ENCODE peak calls at places on chromosome 14, in seven cellular contexts. One of them, this sample, is unnamed.

GRCh38 chr14:54322668-54323380 is 74.0 kb upstream of the CDKN3 start:
- DNase-seq in mesendoderm: no peak
- DNase-seq in trophoblast cell: no peak
- DNase-seq in H9: no peak
- DNase-seq in IMR-90: no peak
- DNase-seq in mesenchymal stem cell: no peak
- DNase-seq in H1: no peak
- DNase-seq in this sample: no peak

GRCh38 chr14:24296341-24297157 is 3.0 kb downstream of the DHRS1 start:
- DNase-seq in mesendoderm: peak; percentile 97
- DNase-seq in trophoblast cell: peak; percentile 84
- DNase-seq in H9: peak; percentile 68
- DNase-seq in IMR-90: peak; percentile 97
- DNase-seq in mesenchymal stem cell: peak; percentile 96
- DNase-seq in H1: peak; percentile 62
- DNase-seq in this sample: peak; percentile 40

GRCh38 chr14:75854247-75854799 is 127.5 kb downstream of the TGFB3 start:
- DNase-seq in mesendoderm: no peak
- DNase-seq in trophoblast cell: no peak
- DNase-seq in H9: no peak
- DNase-seq in IMR-90: no peak
- DNase-seq in mesenchymal stem cell: no peak
- DNase-seq in H1: no peak
- DNase-seq in this sample: no peak

GRCh38 chr14:99174920-99175319 is 97.1 kb downstream of the BCL11B start:
- DNase-seq in mesendoderm: no peak
- DNase-seq in trophoblast cell: no peak
- DNase-seq in H9: no peak
- DNase-seq in IMR-90: no peak
- DNase-seq in mesenchymal stem cell: no peak
- DNase-seq in H1: no peak
- DNase-seq in this sample: no peak

GRCh38 chr14:88919502-88919901 is 95.1 kb downstream of the TTC8 start:
- DNase-seq in mesendoderm: peak; percentile 1
- DNase-seq in trophoblast cell: peak; percentile 36
- DNase-seq in H9: no peak
- DNase-seq in IMR-90: no peak
- DNase-seq in mesenchymal stem cell: no peak
- DNase-seq in H1: no peak
- DNase-seq in this sample: no peak

GRCh38 chr14:85595981-85596380 is 66.0 kb downstream of the FLRT2 start:
- DNase-seq in mesendoderm: no peak
- DNase-seq in trophoblast cell: no peak
- DNase-seq in H9: no peak
- DNase-seq in IMR-90: no peak
- DNase-seq in mesenchymal stem cell: no peak
- DNase-seq in H1: no peak
- DNase-seq in this sample: no peak

GRCh38 chr14:25308244-25308643 is 258.3 kb upstream of the STXBP6 start:
- DNase-seq in mesendoderm: peak; percentile 85
- DNase-seq in trophoblast cell: no peak
- DNase-seq in H9: peak; percentile 75
- DNase-seq in IMR-90: no peak
- DNase-seq in mesenchymal stem cell: no peak
- DNase-seq in H1: peak; percentile 64
- DNase-seq in this sample: no peak

GRCh38 chr14:67674139-67674479 is 323 bp downstream of the VTI1B start:
- DNase-seq in mesendoderm: peak; percentile 86
- DNase-seq in trophoblast cell: peak; percentile 79
- DNase-seq in H9: peak; percentile 78
- DNase-seq in IMR-90: peak; percentile 45
- DNase-seq in mesenchymal stem cell: peak; percentile 80
- DNase-seq in H1: peak; percentile 85
- DNase-seq in this sample: peak; percentile 63

GRCh38 chr14:64303471-64303917 is 9.3 kb upstream of the ESR2 start:
- DNase-seq in mesendoderm: peak; percentile 85
- DNase-seq in trophoblast cell: peak; percentile 82
- DNase-seq in H9: peak; percentile 49
- DNase-seq in IMR-90: peak; percentile 68
- DNase-seq in mesenchymal stem cell: peak; percentile 77
- DNase-seq in H1: no peak
- DNase-seq in this sample: peak; percentile 61

GRCh38 chr14:94317259-94317658 is 5.9 kb downstream of the SERPINA6 start:
- DNase-seq in mesendoderm: peak; percentile 8
- DNase-seq in trophoblast cell: no peak
- DNase-seq in H9: no peak
- DNase-seq in IMR-90: no peak
- DNase-seq in mesenchymal stem cell: no peak
- DNase-seq in H1: no peak
- DNase-seq in this sample: no peak

GRCh38 chr14:56661478-56661877 is 81.9 kb downstream of the TMEM260 start:
- DNase-seq in mesendoderm: no peak
- DNase-seq in trophoblast cell: no peak
- DNase-seq in H9: no peak
- DNase-seq in IMR-90: no peak
- DNase-seq in mesenchymal stem cell: no peak
- DNase-seq in H1: no peak
- DNase-seq in this sample: no peak

GRCh38 chr14:64350091-64350490 is 38.1 kb upstream of the MTHFD1 start:
- DNase-seq in mesendoderm: no peak
- DNase-seq in trophoblast cell: no peak
- DNase-seq in H9: no peak
- DNase-seq in IMR-90: no peak
- DNase-seq in mesenchymal stem cell: no peak
- DNase-seq in H1: no peak
- DNase-seq in this sample: no peak

GRCh38 chr14:69573841-69574265 is 818 bp downstream of the CCDC177 start:
- DNase-seq in mesendoderm: peak; percentile 49
- DNase-seq in trophoblast cell: no peak
- DNase-seq in H9: peak; percentile 53
- DNase-seq in IMR-90: no peak
- DNase-seq in mesenchymal stem cell: no peak
- DNase-seq in H1: peak; percentile 60
- DNase-seq in this sample: peak; percentile 88

GRCh38 chr14:101230851-101231550 is 327.5 kb upstream of the RTL1 start:
- DNase-seq in mesendoderm: no peak
- DNase-seq in trophoblast cell: no peak
- DNase-seq in H9: peak; percentile 4
- DNase-seq in IMR-90: no peak
- DNase-seq in mesenchymal stem cell: no peak
- DNase-seq in H1: no peak
- DNase-seq in this sample: no peak

GRCh38 chr14:56585461-56586084 is 6.0 kb downstream of the TMEM260 start:
- DNase-seq in mesendoderm: no peak
- DNase-seq in trophoblast cell: no peak
- DNase-seq in H9: no peak
- DNase-seq in IMR-90: no peak
- DNase-seq in mesenchymal stem cell: no peak
- DNase-seq in H1: no peak
- DNase-seq in this sample: no peak

GRCh38 chr14:105047283-105048016 is 17.8 kb downstream of the GPR132 start:
- DNase-seq in mesendoderm: no peak
- DNase-seq in trophoblast cell: no peak
- DNase-seq in H9: no peak
- DNase-seq in IMR-90: no peak
- DNase-seq in mesenchymal stem cell: no peak
- DNase-seq in H1: no peak
- DNase-seq in this sample: no peak

GRCh38 chr14:23437142-23438129 is 2.0 kb upstream of the MYH7 start:
- DNase-seq in mesendoderm: no peak
- DNase-seq in trophoblast cell: no peak
- DNase-seq in H9: peak; percentile 20
- DNase-seq in IMR-90: no peak
- DNase-seq in mesenchymal stem cell: no peak
- DNase-seq in H1: peak; percentile 24
- DNase-seq in this sample: no peak

GRCh38 chr14:99524804-99525698 is 43.8 kb downstream of the CCNK start:
- DNase-seq in mesendoderm: peak; percentile 72
- DNase-seq in trophoblast cell: no peak
- DNase-seq in H9: no peak
- DNase-seq in IMR-90: peak; percentile 59
- DNase-seq in mesenchymal stem cell: peak; percentile 42
- DNase-seq in H1: no peak
- DNase-seq in this sample: no peak

DNA sequence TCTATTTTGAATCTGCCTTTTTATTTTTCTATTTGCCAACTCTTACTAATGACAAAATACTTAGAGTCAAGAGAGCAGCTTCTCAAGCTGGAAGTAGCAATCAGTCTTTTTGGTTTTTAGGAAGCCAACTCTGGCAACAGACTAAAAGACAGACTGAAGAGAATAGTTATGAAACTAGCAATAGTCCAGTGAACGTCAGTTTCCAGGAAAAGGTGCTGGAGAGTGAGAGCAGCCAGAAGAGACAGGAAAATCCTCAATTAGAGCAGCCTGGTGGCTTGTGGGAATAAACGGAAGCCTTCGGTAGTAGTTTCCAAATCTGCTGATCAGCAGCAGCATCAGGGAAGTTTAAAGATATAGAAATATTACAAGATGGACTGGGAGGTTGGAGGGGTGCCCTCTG is 27.1 kb downstream of the ATG14 start:
- DNase-seq in mesendoderm: no peak
- DNase-seq in trophoblast cell: no peak
- DNase-seq in H9: no peak
- DNase-seq in IMR-90: no peak
- DNase-seq in mesenchymal stem cell: no peak
- DNase-seq in H1: no peak
- DNase-seq in this sample: no peak
- H2AK5ac ChIP-seq in mesendoderm: no peak overlapping the region
- H2AK5ac ChIP-seq in trophoblast cell: no peak overlapping the region
- H2AK5ac ChIP-seq in H9: no peak overlapping the region
- H2AK5ac ChIP-seq in IMR-90: no peak overlapping the region
- H2AK5ac ChIP-seq in mesenchymal stem cell: no peak overlapping the region
- H2AK5ac ChIP-seq in H1: no peak overlapping the region
- H2AK5ac ChIP-seq in this sample: no peak overlapping the region

GRCh38 chr14:96682401-96682800 is 114.8 kb upstream of the VRK1 start:
- DNase-seq in mesendoderm: no peak
- DNase-seq in trophoblast cell: no peak
- DNase-seq in H9: no peak
- DNase-seq in IMR-90: no peak
- DNase-seq in mesenchymal stem cell: no peak
- DNase-seq in H1: no peak
- DNase-seq in this sample: no peak
- H2AK5ac ChIP-seq in mesendoderm: no peak overlapping the region
- H2AK5ac ChIP-seq in trophoblast cell: no peak overlapping the region
- H2AK5ac ChIP-seq in H9: no peak overlapping the region
- H2AK5ac ChIP-seq in IMR-90: no peak overlapping the region
- H2AK5ac ChIP-seq in mesenchymal stem cell: no peak overlapping the region
- H2AK5ac ChIP-seq in H1: no peak overlapping the region
- H2AK5ac ChIP-seq in this sample: no peak overlapping the region

GRCh38 chr14:72164420-72165150 is 232.4 kb downstream of the RGS6 start:
- DNase-seq in mesendoderm: no peak
- DNase-seq in trophoblast cell: no peak
- DNase-seq in H9: no peak
- DNase-seq in IMR-90: no peak
- DNase-seq in mesenchymal stem cell: no peak
- DNase-seq in H1: no peak
- DNase-seq in this sample: no peak

GRCh38 chr14:72169521-72169920 is 237.3 kb downstream of the RGS6 start:
- DNase-seq in mesendoderm: peak; percentile 28
- DNase-seq in trophoblast cell: no peak
- DNase-seq in H9: no peak
- DNase-seq in IMR-90: no peak
- DNase-seq in mesenchymal stem cell: no peak
- DNase-seq in H1: no peak
- DNase-seq in this sample: no peak

GRCh38 chr14:72165151-72165715 is 233.0 kb downstream of the RGS6 start:
- DNase-seq in mesendoderm: no peak
- DNase-seq in trophoblast cell: no peak
- DNase-seq in H9: no peak
- DNase-seq in IMR-90: no peak
- DNase-seq in mesenchymal stem cell: no peak
- DNase-seq in H1: no peak
- DNase-seq in this sample: no peak
- H2AK5ac ChIP-seq in mesendoderm: no peak overlapping the region
- H2AK5ac ChIP-seq in trophoblast cell: no peak overlapping the region
- H2AK5ac ChIP-seq in H9: no peak overlapping the region
- H2AK5ac ChIP-seq in IMR-90: no peak overlapping the region
- H2AK5ac ChIP-seq in mesenchymal stem cell: no peak overlapping the region
- H2AK5ac ChIP-seq in H1: no peak overlapping the region
- H2AK5ac ChIP-seq in this sample: no peak overlapping the region

GRCh38 chr14:22427771-22428228 is 161.2 kb downstream of the DAD1 start:
- DNase-seq in mesendoderm: peak; percentile 36
- DNase-seq in trophoblast cell: peak; percentile 75
- DNase-seq in H9: no peak
- DNase-seq in IMR-90: peak; percentile 57
- DNase-seq in mesenchymal stem cell: peak; percentile 93
- DNase-seq in H1: no peak
- DNase-seq in this sample: no peak

GRCh38 chr14:22429546-22429945 is 159.5 kb downstream of the DAD1 start:
- DNase-seq in mesendoderm: no peak
- DNase-seq in trophoblast cell: no peak
- DNase-seq in H9: no peak
- DNase-seq in IMR-90: no peak
- DNase-seq in mesenchymal stem cell: no peak
- DNase-seq in H1: no peak
- DNase-seq in this sample: no peak

GRCh38 chr14:22428681-22429315 is 160.2 kb downstream of the DAD1 start:
- DNase-seq in mesendoderm: no peak
- DNase-seq in trophoblast cell: peak; percentile 57
- DNase-seq in H9: no peak
- DNase-seq in IMR-90: peak; percentile 22
- DNase-seq in mesenchymal stem cell: peak; percentile 63
- DNase-seq in H1: no peak
- DNase-seq in this sample: no peak

GRCh38 chr14:22423958-22424357 is 165.1 kb downstream of the DAD1 start:
- DNase-seq in mesendoderm: no peak
- DNase-seq in trophoblast cell: no peak
- DNase-seq in H9: no peak
- DNase-seq in IMR-90: no peak
- DNase-seq in mesenchymal stem cell: no peak
- DNase-seq in H1: no peak
- DNase-seq in this sample: no peak

GRCh38 chr14:22426711-22427110 is 162.3 kb downstream of the DAD1 start:
- DNase-seq in mesendoderm: no peak
- DNase-seq in trophoblast cell: no peak
- DNase-seq in H9: no peak
- DNase-seq in IMR-90: no peak
- DNase-seq in mesenchymal stem cell: no peak
- DNase-seq in H1: no peak
- DNase-seq in this sample: no peak
- H2AK5ac ChIP-seq in mesendoderm: no peak overlapping the region
- H2AK5ac ChIP-seq in trophoblast cell: no peak overlapping the region
- H2AK5ac ChIP-seq in H9: no peak overlapping the region
- H2AK5ac ChIP-seq in IMR-90: no peak overlapping the region
- H2AK5ac ChIP-seq in mesenchymal stem cell: no peak overlapping the region
- H2AK5ac ChIP-seq in H1: no peak overlapping the region
- H2AK5ac ChIP-seq in this sample: no peak overlapping the region

GRCh38 chr14:61836184-61836583 is 74.0 kb downstream of the SNAPC1 start:
- DNase-seq in mesendoderm: no peak
- DNase-seq in trophoblast cell: no peak
- DNase-seq in H9: no peak
- DNase-seq in IMR-90: peak; percentile 64
- DNase-seq in mesenchymal stem cell: no peak
- DNase-seq in H1: no peak
- DNase-seq in this sample: no peak
- H2AK5ac ChIP-seq in mesendoderm: no peak overlapping the region
- H2AK5ac ChIP-seq in trophoblast cell: no peak overlapping the region
- H2AK5ac ChIP-seq in H9: no peak overlapping the region
- H2AK5ac ChIP-seq in IMR-90: no peak overlapping the region
- H2AK5ac ChIP-seq in mesenchymal stem cell: no peak overlapping the region
- H2AK5ac ChIP-seq in H1: no peak overlapping the region
- H2AK5ac ChIP-seq in this sample: no peak overlapping the region